ENCODE peak calls at places on chromosomes 7 and 10, in four cellular contexts. V, Z, B and Q are unnamed samples.

GRCh38 chr10:122861724-122862161 is 16.1 kb upstream of the CUZD1 start:
- DNase-seq in V (no peak), Z (no peak), B (no peak), Q (peak)

GRCh38 chr7:46463170-46463569 is 542.1 kb upstream of the IGFBP3 start:
- DNase-seq in V (no peak), Z (no peak), B (no peak), Q (no peak)

GRCh38 chr7:94418851-94419250 is 24.2 kb downstream of the COL1A2 start:
- DNase-seq in V (no peak), Z (no peak), B (no peak), Q (no peak)

GRCh38 chr10:51800121-51800520 is 100.7 kb upstream of the CSTF2T start:
- DNase-seq in V (no peak), Z (peak), B (no peak), Q (no peak)

GRCh38 chr7:5625938-5626337 is 155.5 kb downstream of the RNF216 start:
- DNase-seq in V (no peak), Z (peak), B (no peak), Q (peak)

GRCh38 chr7:87354749-87355148 is 9.3 kb downstream of the CROT start:
- DNase-seq in V (no peak), Z (no peak), B (no peak), Q (no peak)

GRCh38 chr7:5218564-5219360 is 28.7 kb downstream of the WIPI2 start:
- DNase-seq in V (peak), Z (no peak), B (no peak), Q (no peak)

GRCh38 chr10:98886686-98887085 is 349.0 kb downstream of the HPSE2 start:
- DNase-seq in V (no peak), Z (no peak), B (no peak), Q (no peak)

GRCh38 chr7:51267169-51267568 is 49.4 kb downstream of the COBL start:
- DNase-seq in V (no peak), Z (no peak), B (no peak), Q (no peak)

GRCh38 chr10:79143879-79144278 is 75.1 kb downstream of the ZMIZ1 start:
- DNase-seq in V (no peak), Z (no peak), B (no peak), Q (no peak)

GRCh38 chr10:28822719-28823464 is 145.6 kb downstream of the BAMBI start:
- DNase-seq in V (no peak), Z (no peak), B (no peak), Q (no peak)

GRCh38 chr7:150365673-150366398 is 2.8 kb upstream of the REPIN1 start:
- DNase-seq in V (no peak), Z (no peak), B (no peak), Q (no peak)

GRCh38 chr10:126928252-126928651 is 23.0 kb downstream of the DOCK1 start:
- DNase-seq in V (no peak), Z (no peak), B (no peak), Q (no peak)

GRCh38 chr7:75916685-75917634 is 2.0 kb downstream of the POR start:
- DNase-seq in V (no peak), Z (no peak), B (no peak), Q (no peak)
- H3K4me3 ChIP-seq in V (no peak), Z (no peak), B (no peak), Q (no peak)

GRCh38 chr7:100413286-100413685 is 15.2 kb downstream of the ZCWPW1 start:
- DNase-seq in V (no peak), Z (no peak), B (no peak), Q (no peak)
- H3K4me3 ChIP-seq in V (no peak), Z (no peak), B (no peak), Q (no peak)

GRCh38 chr10:11150876-11151275 is 133.2 kb downstream of the CELF2 start:
- DNase-seq in V (no peak), Z (no peak), B (no peak), Q (no peak)

GRCh38 chr10:11153245-11153644 is 135.6 kb downstream of the CELF2 start:
- DNase-seq in V (no peak), Z (no peak), B (no peak), Q (no peak)

GRCh38 chr10:11154333-11154732 is 136.7 kb downstream of the CELF2 start:
- DNase-seq in V (no peak), Z (no peak), B (no peak), Q (no peak)

GRCh38 chr10:11153766-11154165 is 136.1 kb downstream of the CELF2 start:
- DNase-seq in V (no peak), Z (no peak), B (no peak), Q (no peak)

DNA sequence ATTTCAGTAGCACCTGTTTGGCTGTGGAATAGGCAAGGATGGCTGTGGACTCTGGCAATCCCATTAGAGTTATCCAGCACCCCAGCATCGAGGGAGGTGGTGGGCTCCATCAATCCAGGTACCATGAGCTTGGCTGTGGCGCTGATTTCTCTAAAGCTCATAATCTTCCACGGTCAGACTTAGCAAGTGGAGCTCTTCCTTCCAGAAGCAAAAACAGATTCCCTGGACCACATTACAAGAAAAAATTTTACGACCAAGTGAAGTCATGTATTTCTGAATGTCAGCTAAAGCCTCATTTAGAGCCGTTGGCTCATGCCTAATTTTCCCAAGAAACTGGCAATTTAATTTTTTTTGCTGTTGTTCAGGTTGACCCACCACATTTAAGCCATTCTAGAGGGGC is 135.1 kb downstream of the CELF2 start:
- DNase-seq in V (no peak), Z (no peak), B (no peak), Q (no peak)
- H3K4me3 ChIP-seq in V (no peak), Z (no peak), B (no peak), Q (no peak)

GRCh38 chr10:32958992-32959703 is 1.1 kb upstream of the ITGB1 start:
- DNase-seq in V (no peak), Z (no peak), B (no peak), Q (no peak)

GRCh38 chr10:32961892-32962369 is 3.9 kb upstream of the ITGB1 start:
- DNase-seq in V (no peak), Z (peak), B (no peak), Q (peak)

GRCh38 chr10:32961343-32961891 is 3.4 kb upstream of the ITGB1 start:
- DNase-seq in V (no peak), Z (no peak), B (no peak), Q (no peak)

GRCh38 chr10:32958085-32958991 is at the start of gene ITGB1:
- DNase-seq in V (peak), Z (peak), B (peak), Q (peak)

DNA sequence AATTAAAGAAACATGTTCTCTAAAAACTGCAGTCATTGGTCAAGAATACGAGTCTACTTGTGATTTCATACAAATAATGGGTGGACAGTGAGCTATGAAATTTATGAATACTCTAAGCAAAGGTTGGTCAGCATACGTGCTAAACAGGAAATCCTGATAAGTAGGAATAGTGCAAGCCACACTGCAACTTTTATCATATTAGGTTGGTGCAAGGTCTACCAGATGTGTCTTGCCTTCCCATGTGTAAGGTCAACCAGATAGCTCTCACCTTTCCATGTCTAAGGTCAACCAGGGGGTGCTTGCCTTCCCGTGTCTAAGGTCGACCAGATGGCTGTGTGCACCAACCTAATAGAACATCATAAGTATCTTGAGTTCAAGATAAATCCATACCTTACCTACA is 2.0 kb upstream of the ITGB1 start:
- DNase-seq in V (no peak), Z (no peak), B (no peak), Q (no peak)
- H3K4me3 ChIP-seq in V (no peak), Z (peak), B (peak), Q (peak)

GRCh38 chr10:86828145-86828544 is 71.7 kb downstream of the BMPR1A start:
- DNase-seq in V (no peak), Z (no peak), B (no peak), Q (no peak)

GRCh38 chr10:86830043-86830591 is 73.7 kb downstream of the BMPR1A start:
- DNase-seq in V (no peak), Z (no peak), B (no peak), Q (no peak)

GRCh38 chr10:86827639-86828038 is 71.2 kb downstream of the BMPR1A start:
- DNase-seq in V (no peak), Z (no peak), B (no peak), Q (no peak)

GRCh38 chr10:86825366-86825765 is 68.9 kb downstream of the BMPR1A start:
- DNase-seq in V (no peak), Z (no peak), B (no peak), Q (no peak)

DNA sequence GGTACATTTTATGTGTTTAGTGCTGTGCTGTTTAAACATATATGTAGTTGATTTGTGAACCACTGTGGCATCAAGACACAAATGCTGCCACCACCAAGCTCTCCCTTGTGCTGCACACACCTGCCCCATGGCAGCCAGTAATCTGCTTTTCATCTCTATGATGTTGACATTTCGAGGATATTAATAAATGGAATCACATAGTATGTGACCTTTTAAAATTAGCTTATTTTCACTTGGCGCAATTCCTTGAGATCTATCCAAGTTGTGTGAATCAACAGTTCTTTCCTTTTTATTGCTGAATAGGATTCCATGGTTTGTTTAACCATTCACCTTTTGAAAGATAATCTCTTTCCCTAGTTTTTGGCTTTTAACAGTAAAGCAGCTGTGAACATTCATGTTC is 73.1 kb downstream of the BMPR1A start:
- DNase-seq in V (no peak), Z (no peak), B (no peak), Q (no peak)
- H3K4me3 ChIP-seq in V (no peak), Z (no peak), B (no peak), Q (no peak)

GRCh38 chr10:118459642-118460193 is 117.6 kb upstream of the FAM204A start:
- DNase-seq in V (peak), Z (peak), B (peak), Q (peak)
- H3K4me3 ChIP-seq in V (no peak), Z (no peak), B (no peak), Q (no peak)

GRCh38 chr7:55517191-55517633 is 55.1 kb downstream of the VOPP1 start:
- DNase-seq in V (no peak), Z (no peak), B (no peak), Q (no peak)
- H3K4me3 ChIP-seq in V (no peak), Z (no peak), B (no peak), Q (no peak)

DNA sequence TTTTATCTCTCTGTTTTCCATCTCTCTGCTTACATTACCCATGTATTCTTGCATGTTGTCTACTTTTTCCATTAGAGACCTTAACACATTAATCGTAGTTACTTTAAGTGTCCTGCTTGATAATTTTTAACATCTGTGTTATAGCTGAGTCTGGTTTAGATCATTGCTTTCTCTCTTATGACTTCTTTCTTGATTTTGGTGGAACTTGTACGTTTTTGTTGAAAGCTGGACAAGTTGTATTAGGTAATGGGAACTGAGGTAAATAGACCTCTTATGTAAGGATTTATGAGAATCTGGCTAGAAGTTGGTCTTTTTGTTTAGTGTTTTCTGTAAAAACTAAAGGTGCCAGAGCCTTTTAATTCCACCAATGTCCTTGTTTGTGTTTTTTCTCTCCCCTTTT is 100.8 kb upstream of the LYZL2 start:
- DNase-seq in V (no peak), Z (no peak), B (no peak), Q (no peak)
- H3K4me3 ChIP-seq in V (no peak), Z (no peak), B (no peak), Q (no peak)

GRCh38 chr7:104971290-104972071 is 42.5 kb upstream of the KMT2E start:
- DNase-seq in V (peak), Z (no peak), B (no peak), Q (no peak)

GRCh38 chr7:104976966-104977636 is 36.9 kb upstream of the KMT2E start:
- DNase-seq in V (no peak), Z (no peak), B (no peak), Q (no peak)

GRCh38 chr7:104973909-104974415 is 40.0 kb upstream of the KMT2E start:
- DNase-seq in V (no peak), Z (no peak), B (no peak), Q (no peak)

GRCh38 chr7:104972510-104972909 is 41.5 kb upstream of the KMT2E start:
- DNase-seq in V (no peak), Z (no peak), B (no peak), Q (peak)

GRCh38 chr7:104973227-104973626 is 40.8 kb upstream of the KMT2E start:
- DNase-seq in V (no peak), Z (no peak), B (no peak), Q (no peak)
- H3K4me3 ChIP-seq in V (no peak), Z (no peak), B (no peak), Q (no peak)

GRCh38 chr10:651700-652099 is 37.8 kb downstream of the DIP2C start:
- DNase-seq in V (no peak), Z (no peak), B (no peak), Q (no peak)

GRCh38 chr10:649445-649797 is 40.0 kb downstream of the DIP2C start:
- DNase-seq in V (no peak), Z (no peak), B (no peak), Q (no peak)

GRCh38 chr10:649798-650690 is 39.4 kb downstream of the DIP2C start:
- DNase-seq in V (peak), Z (peak), B (no peak), Q (no peak)

GRCh38 chr10:652226-652625 is 37.2 kb downstream of the DIP2C start:
- DNase-seq in V (no peak), Z (no peak), B (no peak), Q (no peak)

DNA sequence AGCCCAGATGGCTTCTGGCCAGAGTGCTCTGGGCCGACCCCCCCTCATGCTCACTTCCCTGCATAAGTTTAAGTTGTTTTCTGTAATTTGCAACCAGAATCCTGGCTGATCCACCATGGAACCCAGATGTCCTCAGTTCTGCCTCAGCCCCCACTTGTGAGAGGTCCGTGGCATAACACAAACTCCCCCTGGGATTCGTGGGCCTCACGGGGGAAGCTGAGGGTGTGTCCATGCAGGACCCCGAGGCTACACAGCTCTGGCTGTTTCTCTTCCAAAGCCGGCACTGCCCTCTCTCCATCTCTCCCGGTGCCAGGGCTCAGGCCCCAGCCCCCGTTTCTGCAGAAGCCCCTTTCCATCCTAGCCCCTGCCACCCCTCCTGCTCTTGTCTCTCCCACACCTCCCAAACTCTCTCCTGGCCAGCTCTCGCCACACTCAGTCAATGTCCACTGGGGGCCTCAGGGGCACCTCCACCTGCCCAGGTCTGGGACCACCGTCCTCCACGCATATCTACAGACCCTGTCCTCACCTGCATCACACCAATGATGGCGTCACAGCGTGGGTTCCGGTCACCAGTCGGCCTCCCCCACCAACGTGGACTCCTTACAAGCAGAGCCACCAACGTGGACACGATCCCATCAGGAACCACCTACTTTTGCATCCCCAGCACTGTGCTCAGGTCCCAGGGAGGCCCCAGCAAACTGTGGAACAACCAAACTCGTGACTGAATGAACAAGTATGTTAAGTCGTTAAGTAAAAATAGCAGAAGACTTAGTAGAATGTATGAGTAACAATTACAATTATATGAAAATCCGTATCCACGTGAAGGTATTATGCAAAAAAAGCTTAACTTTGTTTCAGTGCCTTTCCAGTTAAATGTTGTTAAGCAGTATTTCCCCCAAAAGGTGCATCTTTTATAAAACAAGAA is 38.5 kb downstream of the DIP2C start:
- DNase-seq in V (no peak), Z (peak), B (no peak), Q (peak)
- H3K4me3 ChIP-seq in V (peak), Z (peak), B (no peak), Q (peak)